ENCODE peak calls at places on chromosomes 12 and 14, in ten cellular contexts. One of them, this sample, is unnamed. For H3K4me1, the result is how much of the 10 kb centered on the place peaks cover.

GRCh38 chr12:29593001-29593400 is 95.5 kb upstream of the OVCH1 start:
- DNase-seq in effector memory CD4-positive, alpha-beta T cell: no peak
- DNase-seq in A549: no peak
- DNase-seq in esophagus muscularis mucosa: no peak
- DNase-seq in lung: no peak
- DNase-seq in HCT116: no peak
- DNase-seq in H1: no peak
- DNase-seq in psoas muscle: no peak
- DNase-seq in CD4-positive, CD25-positive, alpha-beta regulatory T cell: no peak
- DNase-seq in CD8-positive, alpha-beta memory T cell: no peak
- DNase-seq in this sample: no peak

GRCh38 chr14:59511916-59512530 is 27.7 kb downstream of the JKAMP start:
- DNase-seq in effector memory CD4-positive, alpha-beta T cell: no peak
- DNase-seq in A549: peak
- DNase-seq in esophagus muscularis mucosa: no peak
- DNase-seq in lung: no peak
- DNase-seq in HCT116: no peak
- DNase-seq in H1: peak
- DNase-seq in psoas muscle: no peak
- DNase-seq in CD4-positive, CD25-positive, alpha-beta regulatory T cell: no peak
- DNase-seq in CD8-positive, alpha-beta memory T cell: no peak
- DNase-seq in this sample: no peak

GRCh38 chr12:94586589-94587259 is 63.6 kb downstream of the TMCC3 start:
- DNase-seq in effector memory CD4-positive, alpha-beta T cell: no peak
- DNase-seq in A549: no peak
- DNase-seq in esophagus muscularis mucosa: no peak
- DNase-seq in lung: no peak
- DNase-seq in HCT116: no peak
- DNase-seq in H1: no peak
- DNase-seq in psoas muscle: no peak
- DNase-seq in CD4-positive, CD25-positive, alpha-beta regulatory T cell: no peak
- DNase-seq in CD8-positive, alpha-beta memory T cell: no peak
- DNase-seq in this sample: no peak

GRCh38 chr14:22596354-22596879 is 1.7 kb upstream of the ABHD4 start:
- DNase-seq in effector memory CD4-positive, alpha-beta T cell: no peak
- DNase-seq in A549: no peak
- DNase-seq in esophagus muscularis mucosa: no peak
- DNase-seq in lung: no peak
- DNase-seq in HCT116: no peak
- DNase-seq in H1: no peak
- DNase-seq in psoas muscle: no peak
- DNase-seq in CD4-positive, CD25-positive, alpha-beta regulatory T cell: no peak
- DNase-seq in CD8-positive, alpha-beta memory T cell: no peak
- DNase-seq in this sample: no peak

GRCh38 chr12:30026621-30027234 is 243.0 kb upstream of the TMTC1 start:
- DNase-seq in effector memory CD4-positive, alpha-beta T cell: no peak
- DNase-seq in A549: no peak
- DNase-seq in esophagus muscularis mucosa: no peak
- DNase-seq in lung: no peak
- DNase-seq in HCT116: no peak
- DNase-seq in H1: no peak
- DNase-seq in psoas muscle: no peak
- DNase-seq in CD4-positive, CD25-positive, alpha-beta regulatory T cell: no peak
- DNase-seq in CD8-positive, alpha-beta memory T cell: no peak
- DNase-seq in this sample: no peak

GRCh38 chr12:121786441-121786825 is 7.1 kb downstream of the RHOF start:
- DNase-seq in effector memory CD4-positive, alpha-beta T cell: no peak
- DNase-seq in A549: peak
- DNase-seq in esophagus muscularis mucosa: no peak
- DNase-seq in lung: peak
- DNase-seq in HCT116: peak
- DNase-seq in H1: no peak
- DNase-seq in psoas muscle: peak
- DNase-seq in CD4-positive, CD25-positive, alpha-beta regulatory T cell: no peak
- DNase-seq in CD8-positive, alpha-beta memory T cell: peak
- DNase-seq in this sample: peak

GRCh38 chr14:37145395-37145794 is 27.0 kb downstream of the SLC25A21 start:
- DNase-seq in effector memory CD4-positive, alpha-beta T cell: no peak
- DNase-seq in A549: no peak
- DNase-seq in esophagus muscularis mucosa: no peak
- DNase-seq in lung: no peak
- DNase-seq in HCT116: no peak
- DNase-seq in H1: no peak
- DNase-seq in psoas muscle: no peak
- DNase-seq in CD4-positive, CD25-positive, alpha-beta regulatory T cell: no peak
- DNase-seq in CD8-positive, alpha-beta memory T cell: no peak
- DNase-seq in this sample: no peak

GRCh38 chr12:52879394-52880351 is 25.2 kb downstream of the KRT8 start:
- DNase-seq in effector memory CD4-positive, alpha-beta T cell: peak
- DNase-seq in A549: peak
- DNase-seq in esophagus muscularis mucosa: no peak
- DNase-seq in lung: peak
- DNase-seq in HCT116: peak
- DNase-seq in H1: no peak
- DNase-seq in psoas muscle: peak
- DNase-seq in CD4-positive, CD25-positive, alpha-beta regulatory T cell: peak
- DNase-seq in CD8-positive, alpha-beta memory T cell: peak
- DNase-seq in this sample: peak

GRCh38 chr14:89625988-89626806 is 209.2 kb upstream of the FOXN3 start:
- DNase-seq in effector memory CD4-positive, alpha-beta T cell: no peak
- DNase-seq in A549: no peak
- DNase-seq in esophagus muscularis mucosa: no peak
- DNase-seq in lung: no peak
- DNase-seq in HCT116: no peak
- DNase-seq in H1: no peak
- DNase-seq in psoas muscle: no peak
- DNase-seq in CD4-positive, CD25-positive, alpha-beta regulatory T cell: no peak
- DNase-seq in CD8-positive, alpha-beta memory T cell: peak
- DNase-seq in this sample: no peak

GRCh38 chr12:125228519-125229260 is 163.5 kb downstream of the AACS start:
- DNase-seq in effector memory CD4-positive, alpha-beta T cell: no peak
- DNase-seq in A549: peak
- DNase-seq in esophagus muscularis mucosa: no peak
- DNase-seq in lung: no peak
- DNase-seq in HCT116: no peak
- DNase-seq in H1: no peak
- DNase-seq in psoas muscle: no peak
- DNase-seq in CD4-positive, CD25-positive, alpha-beta regulatory T cell: no peak
- DNase-seq in CD8-positive, alpha-beta memory T cell: no peak
- DNase-seq in this sample: no peak

GRCh38 chr14:75566321-75566720 is 12.1 kb upstream of the FLVCR2 start:
- DNase-seq in effector memory CD4-positive, alpha-beta T cell: peak
- DNase-seq in A549: no peak
- DNase-seq in esophagus muscularis mucosa: no peak
- DNase-seq in lung: no peak
- DNase-seq in HCT116: no peak
- DNase-seq in H1: no peak
- DNase-seq in psoas muscle: no peak
- DNase-seq in CD4-positive, CD25-positive, alpha-beta regulatory T cell: peak
- DNase-seq in CD8-positive, alpha-beta memory T cell: peak
- DNase-seq in this sample: no peak

DNA sequence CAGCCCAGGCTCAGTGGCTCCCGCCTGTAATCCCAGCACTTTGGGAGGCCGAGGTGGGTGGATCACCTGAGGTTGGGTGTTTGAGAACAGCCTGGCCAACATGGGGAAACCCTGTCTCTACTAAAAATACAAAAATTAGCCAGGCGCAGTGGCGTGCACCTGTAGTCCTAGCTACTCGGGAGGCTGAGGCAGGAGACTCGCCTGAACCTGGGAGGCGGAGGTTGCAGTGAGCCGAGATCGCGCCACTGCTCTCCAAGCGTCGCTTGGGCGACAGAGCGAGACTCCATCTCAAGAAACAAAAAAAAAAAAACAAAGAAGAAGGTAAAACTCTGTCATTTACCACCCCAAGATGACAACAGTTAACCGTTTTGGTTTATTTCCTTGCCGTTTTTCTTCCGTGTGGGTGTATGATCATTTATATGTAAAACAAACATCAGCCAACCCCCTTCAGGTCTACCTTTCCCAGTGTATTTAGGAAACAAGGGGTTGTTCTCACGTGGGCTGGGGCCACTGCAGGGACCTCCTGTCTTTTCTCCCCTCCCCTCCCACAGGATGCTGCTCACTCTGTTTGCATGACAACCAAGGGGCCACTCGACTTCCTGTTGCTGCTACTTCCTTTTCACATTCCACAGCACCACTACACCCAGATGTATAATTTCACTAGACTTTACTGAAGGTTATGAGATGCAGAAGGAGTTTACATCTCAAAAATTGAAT is 13.6 kb downstream of the TTC9 start:
- DNase-seq in effector memory CD4-positive, alpha-beta T cell: peak
- DNase-seq in A549: no peak
- DNase-seq in esophagus muscularis mucosa: no peak
- DNase-seq in lung: no peak
- DNase-seq in HCT116: no peak
- DNase-seq in H1: no peak
- DNase-seq in psoas muscle: no peak
- DNase-seq in CD4-positive, CD25-positive, alpha-beta regulatory T cell: peak
- DNase-seq in CD8-positive, alpha-beta memory T cell: peak
- DNase-seq in this sample: no peak
- H3K4me1 ChIP-seq in effector memory CD4-positive, alpha-beta T cell: half or more
- H3K4me1 ChIP-seq in A549: under half
- H3K4me1 ChIP-seq in esophagus muscularis mucosa: under half
- H3K4me1 ChIP-seq in lung: under half
- H3K4me1 ChIP-seq in HCT116: under half
- H3K4me1 ChIP-seq in H1: under half
- H3K4me1 ChIP-seq in psoas muscle: under half
- H3K4me1 ChIP-seq in CD4-positive, CD25-positive, alpha-beta regulatory T cell: half or more
- H3K4me1 ChIP-seq in CD8-positive, alpha-beta memory T cell: half or more
- H3K4me1 ChIP-seq in this sample: under half

GRCh38 chr14:20400965-20401593 is 12.2 kb downstream of the TEP1 start:
- DNase-seq in effector memory CD4-positive, alpha-beta T cell: no peak
- DNase-seq in A549: peak
- DNase-seq in esophagus muscularis mucosa: no peak
- DNase-seq in lung: no peak
- DNase-seq in HCT116: peak
- DNase-seq in H1: no peak
- DNase-seq in psoas muscle: no peak
- DNase-seq in CD4-positive, CD25-positive, alpha-beta regulatory T cell: no peak
- DNase-seq in CD8-positive, alpha-beta memory T cell: no peak
- DNase-seq in this sample: no peak
- H3K27ac ChIP-seq in effector memory CD4-positive, alpha-beta T cell: peak
- H3K27ac ChIP-seq in A549: no peak
- H3K27ac ChIP-seq in esophagus muscularis mucosa: no peak
- H3K27ac ChIP-seq in lung: no peak
- H3K27ac ChIP-seq in HCT116: peak
- H3K27ac ChIP-seq in H1: no peak
- H3K27ac ChIP-seq in psoas muscle: no peak
- H3K27ac ChIP-seq in CD4-positive, CD25-positive, alpha-beta regulatory T cell: no peak
- H3K27ac ChIP-seq in CD8-positive, alpha-beta memory T cell: no peak
- H3K27ac ChIP-seq in this sample: no peak

DNA sequence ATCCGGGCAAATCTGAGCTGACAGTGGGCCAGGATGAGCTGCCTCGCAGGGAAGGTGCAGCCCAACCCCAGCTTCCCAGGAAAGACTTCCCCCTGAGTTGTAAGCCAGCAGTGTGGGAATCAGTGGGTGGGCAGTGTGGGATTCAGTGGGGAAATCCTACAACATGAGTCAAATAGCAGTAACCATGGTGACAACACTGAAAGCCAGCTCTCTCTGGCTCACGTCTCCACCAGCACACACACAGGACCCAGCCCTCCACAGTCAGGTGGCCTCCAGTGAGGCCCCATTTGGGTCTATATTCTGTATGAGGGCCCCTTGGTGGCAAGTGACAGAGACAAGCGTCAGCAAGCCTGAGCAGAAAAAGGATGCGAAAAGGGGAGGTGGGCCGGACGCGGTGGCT is 6.0 kb upstream of the LGALS3 start:
- DNase-seq in effector memory CD4-positive, alpha-beta T cell: no peak
- DNase-seq in A549: no peak
- DNase-seq in esophagus muscularis mucosa: no peak
- DNase-seq in lung: no peak
- DNase-seq in HCT116: no peak
- DNase-seq in H1: no peak
- DNase-seq in psoas muscle: no peak
- DNase-seq in CD4-positive, CD25-positive, alpha-beta regulatory T cell: no peak
- DNase-seq in CD8-positive, alpha-beta memory T cell: no peak
- DNase-seq in this sample: peak
- H3K4me1 ChIP-seq in effector memory CD4-positive, alpha-beta T cell: under half
- H3K4me1 ChIP-seq in A549: under half
- H3K4me1 ChIP-seq in esophagus muscularis mucosa: half or more
- H3K4me1 ChIP-seq in lung: under half
- H3K4me1 ChIP-seq in HCT116: under half
- H3K4me1 ChIP-seq in H1: under half
- H3K4me1 ChIP-seq in psoas muscle: under half
- H3K4me1 ChIP-seq in CD4-positive, CD25-positive, alpha-beta regulatory T cell: under half
- H3K4me1 ChIP-seq in CD8-positive, alpha-beta memory T cell: under half
- H3K4me1 ChIP-seq in this sample: under half

GRCh38 chr14:103127861-103128598 is 4.8 kb downstream of the TNFAIP2 start:
- DNase-seq in effector memory CD4-positive, alpha-beta T cell: no peak
- DNase-seq in A549: no peak
- DNase-seq in esophagus muscularis mucosa: no peak
- DNase-seq in lung: no peak
- DNase-seq in HCT116: no peak
- DNase-seq in H1: no peak
- DNase-seq in psoas muscle: no peak
- DNase-seq in CD4-positive, CD25-positive, alpha-beta regulatory T cell: no peak
- DNase-seq in CD8-positive, alpha-beta memory T cell: no peak
- DNase-seq in this sample: no peak

GRCh38 chr14:103126873-103127304 is 3.6 kb downstream of the TNFAIP2 start:
- DNase-seq in effector memory CD4-positive, alpha-beta T cell: no peak
- DNase-seq in A549: no peak
- DNase-seq in esophagus muscularis mucosa: no peak
- DNase-seq in lung: peak
- DNase-seq in HCT116: no peak
- DNase-seq in H1: no peak
- DNase-seq in psoas muscle: peak
- DNase-seq in CD4-positive, CD25-positive, alpha-beta regulatory T cell: no peak
- DNase-seq in CD8-positive, alpha-beta memory T cell: no peak
- DNase-seq in this sample: peak

GRCh38 chr14:103128631-103129300 is 5.5 kb downstream of the TNFAIP2 start:
- DNase-seq in effector memory CD4-positive, alpha-beta T cell: no peak
- DNase-seq in A549: no peak
- DNase-seq in esophagus muscularis mucosa: no peak
- DNase-seq in lung: no peak
- DNase-seq in HCT116: no peak
- DNase-seq in H1: no peak
- DNase-seq in psoas muscle: no peak
- DNase-seq in CD4-positive, CD25-positive, alpha-beta regulatory T cell: no peak
- DNase-seq in CD8-positive, alpha-beta memory T cell: no peak
- DNase-seq in this sample: peak

GRCh38 chr14:103126088-103126872 is 3.0 kb downstream of the TNFAIP2 start:
- DNase-seq in effector memory CD4-positive, alpha-beta T cell: no peak
- DNase-seq in A549: no peak
- DNase-seq in esophagus muscularis mucosa: no peak
- DNase-seq in lung: no peak
- DNase-seq in HCT116: no peak
- DNase-seq in H1: no peak
- DNase-seq in psoas muscle: peak
- DNase-seq in CD4-positive, CD25-positive, alpha-beta regulatory T cell: no peak
- DNase-seq in CD8-positive, alpha-beta memory T cell: no peak
- DNase-seq in this sample: peak

DNA sequence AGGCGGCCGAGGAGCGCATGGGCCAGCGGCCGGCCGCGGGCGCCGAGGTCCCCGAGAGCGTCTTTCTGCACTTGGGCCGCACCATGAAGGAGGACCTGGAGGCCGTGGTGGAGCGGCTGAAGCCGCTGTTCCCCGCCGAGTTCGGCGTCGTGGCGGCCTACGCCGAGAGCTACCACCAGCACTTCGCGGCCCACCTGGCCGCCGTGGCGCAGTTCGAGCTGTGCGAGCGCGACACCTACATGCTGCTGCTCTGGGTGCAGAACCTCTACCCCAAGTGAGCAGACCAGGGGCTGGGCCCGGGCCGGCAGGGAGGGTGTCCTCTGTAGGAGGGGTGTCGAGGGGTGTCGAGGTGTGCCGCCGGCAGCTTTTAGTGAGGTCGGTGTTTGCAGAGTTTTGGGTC is 4.1 kb downstream of the TNFAIP2 start:
- DNase-seq in effector memory CD4-positive, alpha-beta T cell: no peak
- DNase-seq in A549: no peak
- DNase-seq in esophagus muscularis mucosa: no peak
- DNase-seq in lung: no peak
- DNase-seq in HCT116: no peak
- DNase-seq in H1: no peak
- DNase-seq in psoas muscle: no peak
- DNase-seq in CD4-positive, CD25-positive, alpha-beta regulatory T cell: no peak
- DNase-seq in CD8-positive, alpha-beta memory T cell: no peak
- DNase-seq in this sample: peak
- H3K27ac ChIP-seq in effector memory CD4-positive, alpha-beta T cell: no peak
- H3K27ac ChIP-seq in A549: peak
- H3K27ac ChIP-seq in esophagus muscularis mucosa: no peak
- H3K27ac ChIP-seq in lung: no peak
- H3K27ac ChIP-seq in HCT116: peak
- H3K27ac ChIP-seq in H1: no peak
- H3K27ac ChIP-seq in psoas muscle: peak
- H3K27ac ChIP-seq in CD4-positive, CD25-positive, alpha-beta regulatory T cell: no peak
- H3K27ac ChIP-seq in CD8-positive, alpha-beta memory T cell: no peak
- H3K27ac ChIP-seq in this sample: no peak

This sample was measured in right cardiac atrium.